ENCODE peak calls at places on chromosomes 13 and 19, in seven cellular contexts. O is iris pigment epithelial cell; I is activated CD4-positive, alpha-beta T cell treated with anti-CD3 and anti-CD28 coated beads for 48 hours; T is RPMI7951; G is H7; C is T-helper 2 cell; N is retinal pigment epithelial cell. Y is an unnamed sample.

GRCh38 chr13:63409791-63410351 is 1994.2 kb upstream of the PCDH20 start:
- DNase-seq in O (no peak), I (no peak), T (peak), G (no peak), C (no peak), N (no peak), Y (no peak)

GRCh38 chr19:35592226-35592625 is 6.3 kb downstream of the PMIS2 start:
- DNase-seq in O (peak), I (peak), T (peak), G (peak), C (no peak), N (peak), Y (no peak)

GRCh38 chr13:76823969-76824368 is 62.2 kb downstream of the KCTD12 start:
- DNase-seq in O (no peak), I (no peak), T (no peak), G (peak), C (no peak), N (no peak), Y (no peak)

GRCh38 chr19:16367269-16367683 is 42.6 kb downstream of the KLF2 start:
- DNase-seq in O (no peak), I (peak), T (no peak), G (no peak), C (no peak), N (no peak), Y (no peak)

GRCh38 chr19:10112895-10113591 is 1.6 kb downstream of the P2RY11 start:
- DNase-seq in O (peak), I (peak), T (no peak), G (peak), C (peak), N (no peak), Y (no peak)

GRCh38 chr13:109204657-109205056 is 575.2 kb downstream of the MYO16 start:
- DNase-seq in O (no peak), I (no peak), T (no peak), G (no peak), C (no peak), N (no peak), Y (peak)

GRCh38 chr13:114152831-114153371 is 20.5 kb upstream of the RASA3 start:
- DNase-seq in O (no peak), I (no peak), T (peak), G (peak), C (no peak), N (no peak), Y (no peak)

GRCh38 chr13:25902946-25903345 is 148.9 kb downstream of the SHISA2 start:
- DNase-seq in O (no peak), I (peak), T (no peak), G (no peak), C (no peak), N (no peak), Y (no peak)

GRCh38 chr13:91017669-91018053 is 329.8 kb upstream of the MIR17HG start:
- DNase-seq in O (no peak), I (no peak), T (peak), G (no peak), C (no peak), N (no peak), Y (no peak)